ENCODE peak calls at places on chromosomes 11 and 22, in five cellular contexts. M is GM23338, H is PC-3, Z is neural progenitor cell, L is HCT116. U is an unnamed sample.

GRCh38 chr22:27284314-27284713 is 517.2 kb downstream of the MN1 start:
- DNase-seq in M (no peak), H (no peak), Z (no peak), L (no peak), U (no peak)

GRCh38 chr22:26568207-26568706 is 21.7 kb downstream of the TPST2 start:
- DNase-seq in M (peak), H (peak), Z (peak), L (no peak), U (peak)

GRCh38 chr22:40281717-40282116 is 64.6 kb upstream of the ADSL start:
- DNase-seq in M (no peak), H (no peak), Z (no peak), L (no peak), U (no peak)

GRCh38 chr11:93583490-93583889 is 40.3 kb upstream of the SMCO4 start:
- DNase-seq in M (no peak), H (no peak), Z (no peak), L (no peak), U (no peak)

GRCh38 chr11:3922056-3922455 is 66.6 kb downstream of the STIM1 start:
- DNase-seq in M (no peak), H (no peak), Z (no peak), L (no peak), U (no peak)

GRCh38 chr11:76656571-76657081 is 13.9 kb downstream of the LRRC32 start:
- DNase-seq in M (no peak), H (no peak), Z (no peak), L (no peak), U (no peak)

GRCh38 chr11:80350541-80350940 is 909.7 kb upstream of the TENM4 start:
- DNase-seq in M (no peak), H (peak), Z (no peak), L (no peak), U (no peak)

GRCh38 chr22:24995649-24996180 is 43.2 kb downstream of the KIAA1671 start:
- DNase-seq in M (no peak), H (no peak), Z (no peak), L (no peak), U (no peak)

GRCh38 chr22:44246615-44247326 is 66.0 kb downstream of the SHISAL1 start:
- DNase-seq in M (no peak), H (no peak), Z (no peak), L (no peak), U (no peak)

GRCh38 chr11:132718711-132719641 is 813.3 kb downstream of the OPCML start:
- DNase-seq in M (no peak), H (no peak), Z (no peak), L (no peak), U (no peak)

GRCh38 chr11:76623171-76623883 is 47.2 kb downstream of the LRRC32 start:
- DNase-seq in M (no peak), H (peak), Z (no peak), L (no peak), U (peak)

GRCh38 chr11:91804057-91804456 is 420.6 kb upstream of the FAT3 start:
- DNase-seq in M (peak), H (peak), Z (peak), L (no peak), U (peak)

GRCh38 chr11:69667619-69668604 is 7.2 kb downstream of the LTO1 start:
- DNase-seq in M (no peak), H (no peak), Z (no peak), L (no peak), U (no peak)

GRCh38 chr11:102306048-102306575 is 11.2 kb upstream of the BIRC3 start:
- DNase-seq in M (no peak), H (peak), Z (no peak), L (no peak), U (peak)

GRCh38 chr11:13335319-13335718 is 57.7 kb downstream of the BMAL1 start:
- DNase-seq in M (peak), H (peak), Z (peak), L (no peak), U (peak)

GRCh38 chr22:32106930-32107329 is 52.2 kb downstream of the C22orf42 start:
- DNase-seq in M (peak), H (peak), Z (peak), L (no peak), U (peak)

GRCh38 chr11:70669871-70670683 is 271.7 kb downstream of the CTTN start:
- DNase-seq in M (no peak), H (no peak), Z (no peak), L (no peak), U (no peak)

GRCh38 chr11:16381177-16381576 is 24.8 kb upstream of the SOX6 start:
- DNase-seq in M (no peak), H (no peak), Z (no peak), L (no peak), U (no peak)

GRCh38 chr22:38871360-38872171 is 450 bp downstream of the CBX6 start:
- DNase-seq in M (peak), H (no peak), Z (peak), L (no peak), U (no peak)

GRCh38 chr11:2507945-2508749 is 63.3 kb downstream of the KCNQ1 start:
- DNase-seq in M (no peak), H (no peak), Z (no peak), L (no peak), U (no peak)

GRCh38 chr22:39558254-39558727 is 12.3 kb upstream of the CACNA1I start:
- DNase-seq in M (peak), H (no peak), Z (peak), L (no peak), U (no peak)

GRCh38 chr22:39522567-39523300 is 2.4 kb downstream of the ATF4 start:
- DNase-seq in M (no peak), H (peak), Z (peak), L (no peak), U (peak)

GRCh38 chr11:71364176-71364671 is 84.0 kb downstream of the DHCR7 start:
- DNase-seq in M (no peak), H (no peak), Z (no peak), L (no peak), U (no peak)

GRCh38 chr11:91859666-91860065 is 365.0 kb upstream of the FAT3 start:
- DNase-seq in M (no peak), H (peak), Z (no peak), L (no peak), U (no peak)

GRCh38 chr22:49371325-49372110 is 456.2 kb downstream of the BRD1 start:
- DNase-seq in M (no peak), H (no peak), Z (no peak), L (no peak), U (no peak)

GRCh38 chr11:88404932-88405710 is 67.6 kb upstream of the CTSC start:
- DNase-seq in M (no peak), H (no peak), Z (no peak), L (no peak), U (no peak)

GRCh38 chr11:74646215-74646614 is 53.8 kb downstream of the POLD3 start:
- DNase-seq in M (no peak), H (no peak), Z (no peak), L (no peak), U (no peak)

GRCh38 chr11:85961930-85962363 is 106.8 kb downstream of the CCDC83 start:
- DNase-seq in M (no peak), H (no peak), Z (no peak), L (no peak), U (peak)

GRCh38 chr11:34633990-34634725 is 13.3 kb downstream of the EHF start:
- DNase-seq in M (no peak), H (peak), Z (no peak), L (no peak), U (peak)

GRCh38 chr11:57763568-57763967 is 2.0 kb downstream of the CTNND1 start:
- DNase-seq in M (peak), H (peak), Z (peak), L (no peak), U (peak)

DNA sequence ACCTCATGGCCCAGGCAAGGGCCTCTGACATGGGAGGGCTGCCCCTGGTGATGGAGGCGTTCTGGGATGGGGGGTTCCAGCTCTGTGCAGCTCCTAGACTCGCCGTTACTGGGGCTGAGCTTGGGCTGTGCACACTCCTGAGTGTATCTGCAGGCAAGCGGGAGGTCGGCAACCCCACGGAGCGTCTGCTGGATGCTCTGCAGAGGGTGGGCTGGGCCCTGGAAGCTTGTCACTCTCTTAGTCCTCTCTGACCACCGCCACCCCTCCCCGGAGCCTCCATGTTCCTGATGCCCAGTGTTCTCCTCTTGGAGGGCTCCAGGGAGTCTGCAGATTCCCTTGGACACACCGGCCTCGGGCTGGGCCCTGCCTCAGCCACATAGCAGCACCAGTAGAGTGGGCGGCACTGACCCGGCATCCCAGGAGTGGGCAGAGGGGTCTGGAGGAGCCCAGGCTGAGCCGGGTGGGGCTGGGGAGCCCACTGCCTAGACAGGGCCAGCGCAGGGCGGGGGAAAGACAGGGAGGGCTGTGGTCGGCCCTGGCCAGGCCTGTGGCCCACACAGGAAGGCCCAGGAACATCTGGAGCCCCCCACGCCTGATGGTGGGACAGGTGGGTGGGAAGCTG is 20.6 kb upstream of the MUC5B start:
- DNase-seq in M (no peak), H (no peak), Z (no peak), L (no peak), U (no peak)
- TF ChIP-seq CTCF in M (no peak), H (no peak), Z (no peak), L (no peak), U (no peak)

GRCh38 chr11:46278387-46279173 is 1.1 kb downstream of the CREB3L1 start:
- DNase-seq in M (peak), H (no peak), Z (peak), L (no peak), U (peak)
- TF ChIP-seq EZH2 in M (no peak), H (no peak), Z (no peak), L (no peak), U (no peak)

DNA sequence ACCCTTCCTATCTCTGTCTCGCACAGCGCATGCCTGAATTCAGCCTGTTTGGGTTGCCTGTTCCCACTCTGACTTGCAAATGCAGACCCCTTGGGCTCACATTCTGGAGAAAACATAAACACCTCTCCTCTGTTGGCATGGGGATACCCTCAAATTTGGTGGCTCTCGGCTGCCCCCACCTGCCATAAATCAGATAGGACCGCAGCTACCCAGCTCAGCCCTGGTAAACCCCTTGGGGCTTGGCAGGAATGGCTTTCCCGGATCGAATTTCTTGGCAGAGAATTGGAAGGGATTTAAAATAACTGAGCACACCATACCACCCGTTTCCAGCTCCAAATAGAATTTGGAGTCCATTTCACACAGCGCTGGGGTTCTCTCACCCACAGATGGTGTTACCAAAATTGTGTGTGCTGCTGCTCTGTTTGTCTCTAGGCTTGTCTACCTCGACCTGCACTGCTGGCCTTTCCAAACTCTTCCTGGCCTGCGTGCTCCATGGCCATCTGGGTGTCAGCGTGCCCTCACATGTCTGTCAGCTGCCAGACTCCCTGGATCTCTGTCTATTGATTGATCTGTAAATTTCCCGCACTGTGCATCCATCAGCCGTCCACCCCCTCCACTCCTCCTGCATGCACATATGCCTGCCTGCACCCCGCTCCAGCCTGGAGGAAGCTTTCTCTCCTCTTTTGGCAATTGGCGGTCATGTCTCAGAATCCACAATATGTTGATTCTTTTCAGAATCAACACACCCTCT is 134.0 kb downstream of the NTM start:
- DNase-seq in M (peak), H (peak), Z (peak), L (no peak), U (peak)
- TF ChIP-seq CTCF in M (peak), H (peak), Z (peak), L (peak), U (no peak)

GRCh38 chr11:41849250-41849649 is 389.8 kb upstream of the LRRC4C start:
- DNase-seq in M (no peak), H (no peak), Z (no peak), L (no peak), U (no peak)
- TF ChIP-seq EZH2 in M (no peak), H (no peak), Z (no peak), L (no peak), U (no peak)

U was measured in fibroblast of lung.